ENCODE peak calls at places on chromosomes 13 and 19, in four cellular contexts. M is mucosa of descending colon; Z is GM12865; Y is CD8-positive, alpha-beta T cell. A is an unnamed sample.

GRCh38 chr13:81133066-81133465 is 792.1 kb upstream of the SPRY2 start:
- DNase-seq in Z (no peak), Y (no peak), M (no peak), A (no peak)

GRCh38 chr13:99436686-99437416 is 64.4 kb upstream of the TM9SF2 start:
- DNase-seq in M (peak; percentile 93), Z (peak; percentile 94), Y (peak; percentile 95), A (peak; percentile 76)

GRCh38 chr13:74434782-74435181 is 300.6 kb upstream of the KLF12 start:
- DNase-seq in M (no peak), Y (no peak), Z (no peak), A (no peak)

GRCh38 chr19:32041681-32042292 is 303.6 kb upstream of the ZNF507 start:
- DNase-seq in Z (no peak), M (peak; percentile 49), Y (no peak), A (no peak)

GRCh38 chr13:95485518-95486144 is 66.9 kb upstream of the CLDN10 start:
- DNase-seq in Z (no peak), M (no peak), Y (no peak), A (no peak)

GRCh38 chr19:48271531-48272151 is 1.8 kb downstream of the ZNF114 start:
- DNase-seq in M (peak; percentile 22), Y (no peak), Z (peak; percentile 74), A (peak; percentile 68)

GRCh38 chr13:30047154-30047874 is 196.9 kb upstream of the UBL3 start:
- DNase-seq in Y (no peak), Z (peak; percentile 13), M (no peak), A (no peak)

GRCh38 chr19:13784731-13785452 is 10.4 kb upstream of the ZSWIM4 start:
- DNase-seq in M (peak; percentile 84), Y (peak; percentile 73), Z (peak; percentile 73), A (peak; percentile 59)

GRCh38 chr13:21104199-21105019 is 43.0 kb upstream of the LATS2 start:
- DNase-seq in Z (no peak), Y (no peak), M (no peak), A (no peak)

GRCh38 chr13:49844191-49844590 is 51.7 kb upstream of the KPNA3 start:
- DNase-seq in Y (no peak), M (no peak), Z (no peak), A (no peak)

GRCh38 chr13:91553584-91553983 is 155.2 kb downstream of the GPC5 start:
- DNase-seq in M (no peak), Y (no peak), Z (no peak), A (no peak)

GRCh38 chr13:96819375-96819774 is 174.9 kb downstream of the OXGR1 start:
- DNase-seq in M (no peak), Y (no peak), Z (no peak), A (no peak)

GRCh38 chr19:36113425-36113824 is 1.2 kb downstream of the POLR2I start:
- DNase-seq in Z (no peak), M (no peak), Y (no peak), A (no peak)

GRCh38 chr19:36113895-36114762 is 546 bp downstream of the POLR2I start:
- DNase-seq in Z (peak; percentile 34), Y (peak; percentile 47), M (peak; percentile 35), A (peak; percentile 47)

GRCh38 chr19:36114763-36115452 is at the start of gene POLR2I:
- DNase-seq in Z (peak; percentile 100), Y (peak; percentile 100), M (peak; percentile 99), A (peak; percentile 98)

GRCh38 chr19:36115453-36116343 is at the start of gene TBCB:
- DNase-seq in M (peak; percentile 90), Z (no peak), Y (peak; percentile 91), A (peak; percentile 93)

DNA sequence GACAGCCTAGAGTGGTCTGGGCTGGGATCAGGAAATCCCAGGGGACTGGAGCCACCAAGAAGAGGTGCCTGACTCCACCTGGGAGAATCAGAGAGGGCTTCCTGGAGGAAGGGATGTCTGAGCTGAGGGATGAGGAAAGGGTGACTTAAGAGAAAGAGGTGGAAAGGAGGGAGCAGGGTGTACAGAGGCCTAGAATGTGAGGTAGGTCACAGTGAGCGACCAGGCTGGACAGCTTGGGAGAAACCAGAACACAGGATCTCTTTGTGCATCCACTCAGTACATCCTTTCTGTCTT is 1.0 kb downstream of the TBCB start:
- DNase-seq in Y (no peak), Z (no peak), M (no peak), A (no peak)
- TF ChIP-seq CTCF in Y (no peak), Z (no peak), M (no peak), A (no peak)

GRCh38 chr13:46289260-46289955 is 77.7 kb downstream of the LRRC63 start:
- DNase-seq in Z (peak; percentile 10), M (no peak), Y (no peak), A (no peak)
- TF ChIP-seq CTCF in Z (no peak), M (no peak), Y (peak; percentile 17), A (no peak)

GRCh38 chr19:8145969-8146368 is 3.4 kb downstream of the FBN3 start:
- DNase-seq in M (no peak), Z (no peak), Y (no peak), A (no peak)
- TF ChIP-seq CTCF in M (no peak), Z (no peak), Y (no peak), A (no peak)

DNA sequence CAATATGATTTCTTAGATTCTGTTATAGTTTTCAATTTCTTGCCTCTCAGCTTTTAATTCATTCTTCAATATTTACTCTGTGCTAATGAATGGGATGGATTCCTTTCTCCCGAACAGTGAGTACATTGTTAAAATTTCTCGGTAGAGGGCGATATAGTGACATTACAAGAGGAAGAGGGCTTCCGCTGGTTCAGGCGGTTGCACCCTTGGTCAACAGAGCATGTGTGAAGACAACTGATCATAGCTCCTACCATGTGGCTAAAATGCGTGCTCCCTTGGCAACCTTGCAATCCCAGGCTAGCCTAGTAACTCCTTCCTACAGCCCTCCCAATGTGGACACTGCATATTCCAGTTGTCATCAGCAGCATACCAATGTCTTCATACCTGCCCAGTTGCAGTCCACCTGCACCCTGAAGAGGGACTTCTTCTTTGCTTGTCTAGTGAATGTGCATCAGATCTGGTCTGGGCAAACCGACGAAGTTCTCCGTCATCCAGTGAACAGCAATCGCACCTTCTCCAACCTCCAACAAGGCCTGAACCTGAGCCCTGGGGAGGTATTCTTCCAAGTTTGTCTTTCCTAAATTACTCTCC is 653.0 kb upstream of the GPC6 start:
- DNase-seq in Y (no peak), M (no peak), Z (peak; percentile 59), A (peak; percentile 10)
- TF ChIP-seq CTCF in Y (no peak), M (no peak), Z (no peak), A (no peak)

GRCh38 chr19:7831452-7831851 is 1.4 kb downstream of the EVI5L start:
- DNase-seq in Z (no peak), M (no peak), Y (no peak), A (peak; percentile 49)
- TF ChIP-seq CTCF in Z (peak; percentile 5), M (no peak), Y (no peak), A (peak; percentile 25)

DNA sequence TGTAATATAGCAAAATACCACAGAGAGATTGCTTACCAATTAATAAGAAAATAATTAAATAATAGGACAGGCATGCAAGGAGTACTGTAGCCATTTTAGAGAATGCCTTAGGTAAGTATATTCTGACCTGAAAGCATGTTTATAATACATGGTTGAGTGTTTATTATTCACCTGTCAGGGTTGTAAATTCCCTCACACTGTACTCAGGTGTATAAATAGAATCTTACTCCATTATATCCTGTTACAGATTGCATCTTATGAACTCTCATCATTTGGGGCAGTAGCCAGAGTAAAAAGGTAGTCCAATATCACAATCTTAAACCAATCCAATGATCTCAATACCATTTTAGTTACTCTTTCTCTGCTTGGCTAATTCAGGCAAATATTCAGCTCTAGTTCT is 35.8 kb upstream of the GTF2F2 start:
- DNase-seq in Z (no peak), Y (no peak), M (no peak), A (no peak)
- TF ChIP-seq CTCF in Z (no peak), Y (no peak), M (no peak), A (no peak)

GRCh38 chr13:110210604-110210985 is 96.4 kb downstream of the COL4A1 start:
- DNase-seq in Z (no peak), M (no peak), Y (no peak), A (no peak)
- TF ChIP-seq CTCF in Z (no peak), M (no peak), Y (no peak), A (no peak)

GRCh38 chr19:5503598-5503997 is 48.4 kb downstream of the ZNRF4 start:
- DNase-seq in Y (no peak), M (no peak), Z (peak; percentile 7), A (no peak)
- TF ChIP-seq CTCF in Y (no peak), M (no peak), Z (no peak), A (no peak)

GRCh38 chr19:49915271-49915670 is 13.7 kb upstream of the ATF5 start:
- DNase-seq in M (no peak), Y (no peak), Z (no peak), A (no peak)
- TF ChIP-seq CTCF in M (no peak), Y (no peak), Z (no peak), A (no peak)